ENCODE peak calls at places on chromosomes 4 and X, in four cellular contexts. One of them, this sample, is unnamed. For H3K27me3, the result is how much of the 10 kb centered on the place peaks cover.

GRCh38 chrX:123083924-123084323 is 100.2 kb upstream of the GRIA3 start:
- DNase-seq in neural progenitor cell: no peak
- DNase-seq in IMR-90: no peak
- DNase-seq in heart right ventricle: no peak
- DNase-seq in this sample: no peak

GRCh38 chrX:28170713-28171112 is 189.5 kb upstream of the DCAF8L1 start:
- DNase-seq in IMR-90: no peak
- DNase-seq in neural progenitor cell: no peak
- DNase-seq in heart right ventricle: no peak
- DNase-seq in this sample: no peak

GRCh38 chrX:16839852-16840460 is 30.2 kb downstream of the RBBP7 start:
- DNase-seq in neural progenitor cell: peak
- DNase-seq in IMR-90: peak
- DNase-seq in heart right ventricle: no peak
- DNase-seq in this sample: no peak

GRCh38 chr4:77220841-77221613 is 64.0 kb downstream of the CCNG2 start:
- DNase-seq in neural progenitor cell: no peak
- DNase-seq in heart right ventricle: peak
- DNase-seq in IMR-90: peak
- DNase-seq in this sample: no peak

GRCh38 chrX:7091923-7092322 is 55.6 kb upstream of the STS start:
- DNase-seq in neural progenitor cell: no peak
- DNase-seq in IMR-90: no peak
- DNase-seq in heart right ventricle: no peak
- DNase-seq in this sample: no peak

GRCh38 chr4:153971878-153972277 is 183.0 kb upstream of the SFRP2 start:
- DNase-seq in neural progenitor cell: no peak
- DNase-seq in heart right ventricle: no peak
- DNase-seq in IMR-90: no peak
- DNase-seq in this sample: no peak

GRCh38 chrX:121876316-121876715 is 828.9 kb downstream of the GLUD2 start:
- DNase-seq in neural progenitor cell: no peak
- DNase-seq in heart right ventricle: no peak
- DNase-seq in IMR-90: no peak
- DNase-seq in this sample: no peak

GRCh38 chrX:150219374-150220185 is 143.5 kb upstream of the MAMLD1 start:
- DNase-seq in heart right ventricle: peak
- DNase-seq in neural progenitor cell: peak
- DNase-seq in IMR-90: peak
- DNase-seq in this sample: no peak

GRCh38 chr4:88411491-88412101 is 32.9 kb downstream of the HERC6 start:
- DNase-seq in neural progenitor cell: no peak
- DNase-seq in heart right ventricle: no peak
- DNase-seq in IMR-90: no peak
- DNase-seq in this sample: no peak

GRCh38 chrX:40174594-40175415 is 77.0 kb upstream of the BCOR start:
- DNase-seq in neural progenitor cell: peak
- DNase-seq in heart right ventricle: peak
- DNase-seq in IMR-90: no peak
- DNase-seq in this sample: peak

GRCh38 chrX:40173662-40174593 is 76.2 kb upstream of the BCOR start:
- DNase-seq in heart right ventricle: peak
- DNase-seq in IMR-90: no peak
- DNase-seq in neural progenitor cell: peak
- DNase-seq in this sample: peak

GRCh38 chrX:40171513-40172168 is 73.9 kb upstream of the BCOR start:
- DNase-seq in neural progenitor cell: peak
- DNase-seq in heart right ventricle: peak
- DNase-seq in IMR-90: no peak
- DNase-seq in this sample: no peak

GRCh38 chrX:40172169-40172979 is 74.6 kb upstream of the BCOR start:
- DNase-seq in heart right ventricle: peak
- DNase-seq in neural progenitor cell: peak
- DNase-seq in IMR-90: peak
- DNase-seq in this sample: peak

DNA sequence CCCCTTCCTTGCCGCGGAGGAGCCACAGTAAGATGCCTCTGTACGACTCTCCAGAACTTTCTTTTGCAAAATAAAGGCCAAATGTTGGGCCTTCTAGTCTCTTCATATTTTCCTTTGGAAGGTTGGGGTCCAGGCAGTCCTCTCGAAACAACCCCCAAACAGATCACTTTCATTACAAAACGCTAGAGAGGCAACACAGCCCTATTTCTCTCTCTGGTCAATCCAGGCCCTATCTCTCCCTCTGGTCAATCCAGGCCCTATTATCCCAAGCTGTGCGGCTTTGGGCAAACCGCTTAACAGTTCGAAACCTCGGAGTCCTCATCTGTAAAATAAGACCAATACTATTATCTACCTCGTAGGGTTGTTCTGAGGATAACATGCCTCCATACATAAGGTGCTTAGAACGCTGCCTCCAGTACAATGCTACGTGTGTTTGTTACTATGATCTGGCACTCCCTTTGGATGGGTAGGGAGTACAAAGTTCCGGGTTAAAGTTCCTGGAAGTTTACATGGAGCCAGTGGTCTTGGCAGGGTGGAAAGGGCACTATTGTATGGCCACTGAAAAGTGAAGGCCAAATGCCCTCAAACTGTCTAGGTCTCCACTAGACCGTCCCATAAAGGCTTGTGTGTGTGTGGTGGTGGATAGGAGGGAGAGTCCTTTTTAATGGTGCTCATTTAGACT is 75.4 kb upstream of the BCOR start:
- DNase-seq in heart right ventricle: no peak
- DNase-seq in IMR-90: no peak
- DNase-seq in neural progenitor cell: no peak
- DNase-seq in this sample: no peak
- H3K27ac ChIP-seq in heart right ventricle: peak
- H3K27ac ChIP-seq in IMR-90: no peak
- H3K27ac ChIP-seq in neural progenitor cell: no peak
- H3K27ac ChIP-seq in this sample: peak

GRCh38 chr4:16334641-16335040 is 108.4 kb upstream of the TAPT1 start:
- DNase-seq in heart right ventricle: no peak
- DNase-seq in neural progenitor cell: no peak
- DNase-seq in IMR-90: no peak
- DNase-seq in this sample: no peak
- H3K27me3 ChIP-seq in heart right ventricle: under half
- H3K27me3 ChIP-seq in neural progenitor cell: under half
- H3K27me3 ChIP-seq in IMR-90: under half
- H3K27me3 ChIP-seq in this sample: under half

GRCh38 chr4:7238300-7238960 is 46.1 kb downstream of the SORCS2 start:
- DNase-seq in IMR-90: no peak
- DNase-seq in neural progenitor cell: peak
- DNase-seq in heart right ventricle: no peak
- DNase-seq in this sample: no peak
- TF ChIP-seq CTCF in IMR-90: peak
- TF ChIP-seq CTCF in neural progenitor cell: peak
- TF ChIP-seq CTCF in heart right ventricle: no peak
- TF ChIP-seq CTCF in this sample: no peak

GRCh38 chrX:13285693-13286092 is 34.2 kb downstream of the ATXN3L start:
- DNase-seq in neural progenitor cell: peak
- DNase-seq in IMR-90: no peak
- DNase-seq in heart right ventricle: no peak
- DNase-seq in this sample: no peak

GRCh38 chrX:13285229-13285628 is 34.6 kb downstream of the ATXN3L start:
- DNase-seq in neural progenitor cell: no peak
- DNase-seq in heart right ventricle: no peak
- DNase-seq in IMR-90: no peak
- DNase-seq in this sample: no peak

GRCh38 chrX:13281289-13281688 is 38.6 kb downstream of the ATXN3L start:
- DNase-seq in heart right ventricle: no peak
- DNase-seq in IMR-90: no peak
- DNase-seq in neural progenitor cell: no peak
- DNase-seq in this sample: no peak

GRCh38 chrX:13283512-13283911 is 36.3 kb downstream of the ATXN3L start:
- DNase-seq in heart right ventricle: no peak
- DNase-seq in neural progenitor cell: peak
- DNase-seq in IMR-90: no peak
- DNase-seq in this sample: no peak

DNA sequence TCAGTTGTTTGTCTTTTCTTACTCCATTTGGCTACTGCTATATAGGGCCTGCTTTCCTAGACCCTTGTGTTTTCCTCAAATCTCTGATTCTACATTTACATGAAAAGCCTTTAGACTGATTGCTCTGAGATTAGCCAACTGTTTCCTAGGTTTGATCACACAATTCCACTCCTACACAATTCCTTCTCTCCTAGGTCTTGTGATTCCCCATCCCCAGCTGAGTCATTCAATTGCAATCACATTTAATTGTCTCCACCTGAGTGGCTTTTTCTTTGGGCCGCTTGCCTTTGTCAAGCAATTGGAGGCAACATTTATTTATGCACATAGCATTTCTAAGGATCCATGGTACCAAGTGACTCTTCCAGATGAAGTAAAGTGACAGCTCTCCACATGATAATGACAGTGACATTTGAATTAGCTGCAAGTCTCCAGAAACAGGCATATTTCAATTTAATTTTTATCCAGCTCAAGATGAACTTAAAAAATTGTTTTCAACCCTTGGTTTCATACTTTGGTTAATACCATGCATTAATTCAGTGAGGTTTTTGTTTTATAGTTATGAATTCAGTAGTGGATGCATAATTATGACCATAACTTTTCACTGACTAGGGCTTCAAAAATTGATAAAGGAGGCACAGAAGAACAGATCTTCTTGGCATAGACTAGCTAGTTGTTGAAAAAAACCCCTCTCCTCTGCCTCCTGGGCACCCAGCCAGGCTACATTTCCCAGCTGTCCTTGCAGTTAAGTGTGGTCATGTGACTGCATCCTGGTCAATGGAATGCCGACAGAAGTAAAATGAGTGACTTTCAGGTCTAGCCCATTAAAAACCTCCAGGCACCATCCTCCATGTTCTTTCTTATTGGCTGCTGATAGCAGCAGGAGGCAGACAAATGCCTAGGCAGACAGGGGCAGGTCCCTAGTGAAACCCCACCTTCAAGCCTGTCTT is 35.6 kb downstream of the ATXN3L start:
- DNase-seq in neural progenitor cell: peak
- DNase-seq in heart right ventricle: no peak
- DNase-seq in IMR-90: peak
- DNase-seq in this sample: no peak
- H3K27ac ChIP-seq in neural progenitor cell: peak
- H3K27ac ChIP-seq in heart right ventricle: no peak
- H3K27ac ChIP-seq in IMR-90: peak
- H3K27ac ChIP-seq in this sample: no peak

GRCh38 chrX:40784516-40785151 is 49.3 kb upstream of the MED14 start:
- DNase-seq in heart right ventricle: no peak
- DNase-seq in neural progenitor cell: no peak
- DNase-seq in IMR-90: peak
- DNase-seq in this sample: no peak

GRCh38 chrX:40773188-40773587 is 37.8 kb upstream of the MED14 start:
- DNase-seq in neural progenitor cell: no peak
- DNase-seq in IMR-90: no peak
- DNase-seq in heart right ventricle: no peak
- DNase-seq in this sample: no peak

GRCh38 chrX:40773809-40774208 is 38.5 kb upstream of the MED14 start:
- DNase-seq in neural progenitor cell: no peak
- DNase-seq in IMR-90: peak
- DNase-seq in heart right ventricle: no peak
- DNase-seq in this sample: no peak

GRCh38 chrX:40780123-40780522 is 44.8 kb upstream of the MED14 start:
- DNase-seq in IMR-90: no peak
- DNase-seq in heart right ventricle: peak
- DNase-seq in neural progenitor cell: no peak
- DNase-seq in this sample: no peak

DNA sequence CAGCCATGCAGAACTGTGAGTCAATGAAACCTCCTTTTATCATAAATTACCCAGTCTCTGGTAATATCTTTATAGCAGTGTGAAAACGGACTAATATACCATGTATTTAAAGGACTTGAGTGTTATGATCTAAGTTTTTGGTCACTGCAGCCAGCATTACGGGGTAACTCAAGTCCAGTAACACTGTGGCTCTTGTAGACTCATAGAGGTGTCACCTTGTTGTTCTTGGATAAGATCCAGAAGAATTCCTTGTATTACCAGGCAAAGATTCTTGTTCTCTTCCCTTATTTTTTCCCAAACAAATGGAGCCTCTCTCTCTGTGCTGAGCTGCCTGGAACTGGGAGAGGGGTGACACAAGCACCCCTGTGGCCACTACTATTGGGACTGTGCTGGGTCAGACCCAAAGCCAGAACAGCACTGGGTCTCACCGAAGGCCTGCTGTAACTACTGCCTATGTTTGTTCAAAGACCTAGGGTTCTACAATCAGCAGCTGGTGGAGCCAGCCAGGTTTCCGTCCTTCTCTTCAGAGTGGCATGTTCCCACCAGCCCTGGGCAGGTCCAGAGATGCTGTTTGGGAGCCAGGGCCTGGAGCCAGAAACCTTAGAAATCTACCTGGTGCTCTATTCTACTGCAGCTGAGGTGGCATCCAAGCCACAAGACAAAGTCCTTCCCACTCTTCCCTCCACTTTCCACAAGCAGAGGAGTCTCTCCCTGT is 43.7 kb upstream of the MED14 start:
- DNase-seq in heart right ventricle: no peak
- DNase-seq in IMR-90: peak
- DNase-seq in neural progenitor cell: no peak
- DNase-seq in this sample: no peak
- H3K27me3 ChIP-seq in heart right ventricle: under half
- H3K27me3 ChIP-seq in IMR-90: under half
- H3K27me3 ChIP-seq in neural progenitor cell: under half
- H3K27me3 ChIP-seq in this sample: under half

GRCh38 chrX:96846841-96847240 is 36.9 kb upstream of the RPA4 start:
- DNase-seq in heart right ventricle: no peak
- DNase-seq in neural progenitor cell: peak
- DNase-seq in IMR-90: no peak
- DNase-seq in this sample: no peak
- TF ChIP-seq CTCF in heart right ventricle: no peak
- TF ChIP-seq CTCF in neural progenitor cell: no peak
- TF ChIP-seq CTCF in IMR-90: no peak
- TF ChIP-seq CTCF in this sample: no peak

GRCh38 chr4:159296061-159296460 is 193.2 kb downstream of the RAPGEF2 start:
- DNase-seq in IMR-90: peak
- DNase-seq in neural progenitor cell: no peak
- DNase-seq in heart right ventricle: no peak
- DNase-seq in this sample: no peak
- H3K27ac ChIP-seq in IMR-90: no peak
- H3K27ac ChIP-seq in neural progenitor cell: no peak
- H3K27ac ChIP-seq in heart right ventricle: no peak
- H3K27ac ChIP-seq in this sample: no peak

DNA sequence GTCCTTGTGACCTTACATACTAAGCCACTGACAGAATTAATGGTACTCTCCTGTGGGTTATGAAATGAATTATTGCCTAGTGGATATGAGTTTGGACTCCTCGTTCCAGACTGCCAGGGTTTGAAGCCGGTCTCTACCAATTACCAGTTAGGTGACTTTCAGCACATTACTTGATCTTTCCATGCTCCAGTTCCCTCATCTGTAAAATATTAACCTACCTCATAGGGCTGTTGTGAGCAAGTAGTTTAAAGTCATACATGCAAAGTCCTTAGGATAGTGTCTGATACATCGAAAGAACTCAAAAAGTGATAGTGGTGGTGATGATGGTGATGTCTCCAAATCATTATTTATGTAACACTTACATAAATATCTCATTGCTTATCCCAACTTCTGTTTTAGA is 373.5 kb upstream of the ARX start:
- DNase-seq in heart right ventricle: no peak
- DNase-seq in neural progenitor cell: no peak
- DNase-seq in IMR-90: no peak
- DNase-seq in this sample: no peak
- H3K27me3 ChIP-seq in heart right ventricle: under half
- H3K27me3 ChIP-seq in neural progenitor cell: under half
- H3K27me3 ChIP-seq in IMR-90: under half
- H3K27me3 ChIP-seq in this sample: under half

This sample was measured in lower lobe of right lung.